ENCODE peak calls at places on chromosomes 5 and 9, in six cellular contexts. S is neuronal stem cell, E is H9, C is IMR-90, F is trophoblast cell, O is H1. M is an unnamed sample.

GRCh38 chr9:129491486-129491855 is 129.4 kb downstream of the C9orf50 start:
- DNase-seq in E (no peak), O (no peak), S (no peak), F (no peak), C (no peak), M (no peak)

GRCh38 chr5:21806943-21807342 is 1046.2 kb downstream of the CDH12 start:
- DNase-seq in C (peak; percentile 87), E (no peak), S (no peak), O (no peak), F (peak; percentile 39), M (peak; percentile 36)

GRCh38 chr9:100869321-100869720 is 159.2 kb upstream of the PLPPR1 start:
- DNase-seq in E (no peak), F (no peak), S (no peak), O (no peak), C (no peak), M (no peak)

GRCh38 chr5:77292026-77292757 is 81.7 kb downstream of the PDE8B start:
- DNase-seq in S (no peak), O (no peak), C (peak; percentile 68), F (peak; percentile 89), E (no peak), M (peak; percentile 8)

GRCh38 chr9:88642333-88642732 is 107.4 kb downstream of the NXNL2 start:
- DNase-seq in C (no peak), O (no peak), S (no peak), E (no peak), F (no peak), M (no peak)

GRCh38 chr9:128068656-128069221 is 707 bp downstream of the SLC25A25 start:
- DNase-seq in O (no peak), F (no peak), C (no peak), S (no peak), E (no peak), M (no peak)

GRCh38 chr5:176697929-176698520 is 50.7 kb downstream of the TSPAN17 start:
- DNase-seq in O (no peak), F (no peak), E (peak; percentile 86), C (no peak), S (peak; percentile 43), M (no peak)

GRCh38 chr5:18394154-18394804 is 760.0 kb downstream of the TAF11L14 start:
- DNase-seq in C (peak; percentile 18), O (peak; percentile 93), E (peak; percentile 82), F (peak; percentile 89), S (peak; percentile 85), M (peak; percentile 43)

GRCh38 chr9:107387401-107387800 is 102.2 kb downstream of the KLF4 start:
- DNase-seq in C (no peak), E (no peak), O (no peak), F (no peak), S (no peak), M (no peak)

GRCh38 chr5:36161317-36161716 is 9.4 kb downstream of the SKP2 start:
- DNase-seq in E (no peak), S (no peak), O (no peak), F (peak; percentile 89), C (no peak), M (no peak)

GRCh38 chr9:94812343-94812742 is 85.8 kb downstream of the AOPEP start:
- DNase-seq in E (no peak), C (peak; percentile 77), F (peak; percentile 93), S (no peak), O (no peak), M (peak; percentile 52)

DNA sequence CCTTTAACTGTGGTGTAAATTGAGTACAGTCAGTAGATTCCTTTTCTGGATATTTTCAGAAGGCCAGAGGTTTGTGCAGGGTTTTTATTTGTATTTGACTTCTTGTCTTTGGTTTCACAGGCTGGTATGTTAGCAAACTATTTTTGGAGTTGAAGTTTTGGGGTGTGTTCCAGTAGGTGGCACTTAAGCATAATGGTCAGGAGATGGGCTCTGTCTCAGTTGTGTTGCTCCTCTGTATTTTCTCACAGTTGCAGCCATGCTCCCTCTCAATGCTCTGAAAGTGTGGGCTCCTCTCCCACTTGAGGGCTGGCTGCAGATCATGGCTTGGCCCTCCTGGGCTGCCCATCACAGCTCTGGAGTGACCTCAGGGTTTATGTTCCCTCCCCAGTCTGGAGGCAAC is 267.0 kb upstream of the PCSK5 start:
- DNase-seq in O (no peak), E (no peak), S (no peak), C (no peak), F (no peak), M (no peak)
- H3K14ac ChIP-seq in O (no peak overlapping the region), E (no peak overlapping the region), S (no peak overlapping the region), C (no peak overlapping the region), F (no peak overlapping the region), M (no peak overlapping the region)

GRCh38 chr9:135920973-135921585 is 13.7 kb upstream of the CAMSAP1 start:
- DNase-seq in O (no peak), S (no peak), C (no peak), E (no peak), F (no peak), M (no peak)

GRCh38 chr9:135921749-135922310 is 14.5 kb upstream of the CAMSAP1 start:
- DNase-seq in E (no peak), O (no peak), F (no peak), S (no peak), C (no peak), M (no peak)

GRCh38 chr9:135923508-135923907 is 16.2 kb upstream of the CAMSAP1 start:
- DNase-seq in E (no peak), C (no peak), F (no peak), O (no peak), S (no peak), M (no peak)

GRCh38 chr9:135919318-135919717 is 12.0 kb upstream of the CAMSAP1 start:
- DNase-seq in F (no peak), O (no peak), S (no peak), E (no peak), C (no peak), M (no peak)

GRCh38 chr9:135920256-135920930 is 13.0 kb upstream of the CAMSAP1 start:
- DNase-seq in O (no peak), S (no peak), C (no peak), E (no peak), F (no peak), M (no peak)
- H3K14ac ChIP-seq in O (no peak overlapping the region), S (no peak overlapping the region), C (no peak overlapping the region), E (no peak overlapping the region), F (no peak overlapping the region), M (no peak overlapping the region)

GRCh38 chr9:71628247-71628646 is 140.1 kb downstream of the CEMIP2 start:
- DNase-seq in E (no peak), S (no peak), F (peak; percentile 60), C (peak; percentile 6), O (no peak), M (no peak)
- H3K14ac ChIP-seq in E (no peak overlapping the region), S (no peak overlapping the region), F (no peak overlapping the region), C (no peak overlapping the region), O (no peak overlapping the region), M (no peak overlapping the region)

GRCh38 chr5:175653763-175654162 is 4.1 kb upstream of the HRH2 start:
- DNase-seq in O (no peak), S (no peak), C (no peak), E (no peak), F (no peak), M (no peak)
- H3K14ac ChIP-seq in O (no peak overlapping the region), S (no peak overlapping the region), C (no peak overlapping the region), E (no peak overlapping the region), F (no peak overlapping the region), M (no peak overlapping the region)

GRCh38 chr5:150404991-150405816 is 7.5 kb downstream of the CD74 start:
- DNase-seq in S (no peak), F (no peak), E (no peak), O (no peak), C (no peak), M (no peak)
- H3K14ac ChIP-seq in S (peak overlapping the region; percentile 26), F (no peak overlapping the region), E (no peak overlapping the region), O (no peak overlapping the region), C (no peak overlapping the region), M (no peak overlapping the region)

GRCh38 chr5:95891499-95891898 is 69.0 kb upstream of the GLRX start:
- DNase-seq in E (no peak), C (no peak), F (no peak), S (no peak), O (no peak), M (no peak)
- H3K14ac ChIP-seq in E (no peak overlapping the region), C (peak overlapping the region; percentile 2), F (no peak overlapping the region), S (no peak overlapping the region), O (no peak overlapping the region), M (no peak overlapping the region)

GRCh38 chr5:65803699-65804426 is 81.9 kb downstream of the NLN start:
- DNase-seq in E (no peak), C (peak; percentile 72), S (no peak), O (no peak), F (no peak), M (peak; percentile 8)
- H3K14ac ChIP-seq in E (no peak overlapping the region), C (no peak overlapping the region), S (no peak overlapping the region), O (no peak overlapping the region), F (no peak overlapping the region), M (no peak overlapping the region)

GRCh38 chr5:134491841-134492442 is 33.5 kb upstream of the JADE2 start:
- DNase-seq in O (no peak), C (no peak), E (no peak), F (no peak), S (no peak), M (no peak)

GRCh38 chr5:134492568-134492967 is 32.9 kb upstream of the JADE2 start:
- DNase-seq in C (no peak), F (no peak), E (no peak), S (no peak), O (no peak), M (no peak)

GRCh38 chr5:134490925-134491271 is 34.6 kb upstream of the JADE2 start:
- DNase-seq in O (no peak), E (no peak), F (no peak), C (no peak), S (no peak), M (no peak)

GRCh38 chr5:134489227-134489944 is 36.1 kb upstream of the JADE2 start:
- DNase-seq in C (no peak), E (no peak), S (no peak), F (no peak), O (no peak), M (no peak)

DNA sequence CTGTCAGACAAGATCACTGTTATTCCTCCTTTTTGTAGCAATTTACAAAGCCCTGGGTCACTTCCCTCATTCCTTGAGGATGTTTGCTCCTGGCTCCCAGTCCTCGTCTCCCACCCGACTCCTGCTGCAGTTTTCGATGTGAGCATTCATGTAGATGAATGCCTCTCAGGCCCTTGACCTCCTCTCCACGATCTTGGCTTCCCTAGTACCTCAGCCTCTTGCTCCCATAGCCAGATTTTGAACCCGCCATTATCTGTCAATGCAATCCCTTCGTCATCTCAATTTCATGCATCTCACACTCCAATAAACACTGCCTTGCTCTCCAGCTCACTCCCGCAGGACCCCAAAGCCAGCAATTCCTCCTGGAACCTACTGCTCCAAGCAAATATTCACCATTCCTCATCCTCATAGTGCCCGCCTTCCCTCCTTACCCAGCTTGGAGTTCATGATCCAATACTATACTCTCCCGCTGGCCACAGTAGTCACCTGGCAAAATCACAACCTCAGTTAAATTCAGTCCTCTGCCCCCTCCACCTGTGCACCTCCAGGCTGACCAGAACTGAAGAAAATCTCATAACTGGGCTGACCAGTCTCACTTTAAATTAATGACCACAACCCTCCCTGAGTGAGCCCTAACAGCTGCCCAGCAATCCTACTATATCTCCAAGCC is 35.1 kb upstream of the JADE2 start:
- DNase-seq in F (no peak), O (no peak), E (no peak), C (no peak), S (no peak), M (no peak)
- H3K14ac ChIP-seq in F (no peak overlapping the region), O (no peak overlapping the region), E (no peak overlapping the region), C (no peak overlapping the region), S (no peak overlapping the region), M (no peak overlapping the region)

GRCh38 chr5:6266671-6267197 is 111.6 kb downstream of the MED10 start:
- DNase-seq in C (no peak), E (no peak), F (no peak), O (no peak), S (no peak), M (no peak)
- H3K14ac ChIP-seq in C (no peak overlapping the region), E (no peak overlapping the region), F (no peak overlapping the region), O (no peak overlapping the region), S (no peak overlapping the region), M (no peak overlapping the region)

M was measured in mesenchymal stem cell.